ENCODE peak calls at places on chromosomes 4 and X, in nine cellular contexts. N, O, C, I, W, A, U, T and E are unnamed samples.
A peak's percentile ranks its signal among the peaks of the same experiment; 100 is the strongest.

GRCh38 chrX:2552621-2553297 is 52.0 kb upstream of the DHRSX start:
- DNase-seq in N (no peak), O (no peak), C (no peak), I (no peak), W (peak; percentile 17), A (no peak), U (peak; percentile 76), T (no peak), E (no peak)

GRCh38 chrX:54042609-54043010 is 1.7 kb downstream of the PHF8 start:
- DNase-seq in N (peak; percentile 72), O (peak; percentile 8), C (peak; percentile 37), I (no peak), W (peak; percentile 68), A (no peak), U (peak; percentile 78), T (peak; percentile 57), E (peak; percentile 20)

GRCh38 chrX:39149761-39150160 is 348.5 kb downstream of the MID1IP1 start:
- DNase-seq in N (peak; percentile 71), O (peak; percentile 2), C (peak; percentile 71), I (no peak), W (peak; percentile 55), A (peak; percentile 17), U (peak; percentile 58), T (peak; percentile 74), E (peak; percentile 52)

GRCh38 chr4:101400096-101400495 is 52.8 kb upstream of the PPP3CA start:
- DNase-seq in N (no peak), O (no peak), C (no peak), I (no peak), W (peak; percentile 4), A (no peak), U (no peak), T (no peak), E (no peak)

GRCh38 chr4:185541251-185541671 is 6.0 kb upstream of the PDLIM3 start:
- DNase-seq in N (no peak), O (no peak), C (no peak), I (no peak), W (no peak), A (no peak), U (no peak), T (peak; percentile 66), E (no peak)

GRCh38 chr4:122831515-122832196 is 5.0 kb downstream of the FGF2 start:
- DNase-seq in N (no peak), O (no peak), C (no peak), I (no peak), W (no peak), A (no peak), U (no peak), T (no peak), E (no peak)

GRCh38 chr4:47835489-47835888 is 2.4 kb downstream of the CORIN start:
- DNase-seq in N (peak; percentile 51), O (no peak), C (no peak), I (no peak), W (peak; percentile 31), A (no peak), U (no peak), T (no peak), E (no peak)

GRCh38 chr4:113976937-113977855 is 2.3 kb downstream of the ARSJ start:
- DNase-seq in N (no peak), O (no peak), C (no peak), I (no peak), W (no peak), A (no peak), U (no peak), T (peak; percentile 56), E (no peak)

GRCh38 chrX:81957900-81958545 is 756.1 kb downstream of the SH3BGRL start:
- DNase-seq in N (peak; percentile 11), O (peak; percentile 4), C (no peak), I (no peak), W (no peak), A (no peak), U (no peak), T (no peak), E (no peak)

GRCh38 chr4:105875233-105875632 is 20.0 kb upstream of the NPNT start:
- DNase-seq in N (no peak), O (no peak), C (no peak), I (no peak), W (no peak), A (no peak), U (no peak), T (no peak), E (no peak)

GRCh38 chr4:88964450-88964849 is 92.5 kb downstream of the FAM13A start:
- DNase-seq in N (no peak), O (no peak), C (no peak), I (no peak), W (no peak), A (peak; percentile 28), U (peak; percentile 13), T (peak; percentile 69), E (no peak)

GRCh38 chrX:44223150-44223549 is 120.3 kb downstream of the EFHC2 start:
- DNase-seq in N (no peak), O (no peak), C (no peak), I (no peak), W (peak; percentile 22), A (no peak), U (peak; percentile 24), T (peak; percentile 89), E (no peak)

GRCh38 chrX:132031867-132032266 is 8.8 kb downstream of the STK26 start:
- DNase-seq in N (no peak), O (no peak), C (no peak), I (no peak), W (no peak), A (no peak), U (no peak), T (no peak), E (no peak)

GRCh38 chr4:128385199-128385598 is 97.6 kb upstream of the PGRMC2 start:
- DNase-seq in N (no peak), O (no peak), C (no peak), I (no peak), W (no peak), A (no peak), U (no peak), T (no peak), E (no peak)

GRCh38 chr4:106366026-106366425 is 2.6 kb downstream of the GIMD1 start:
- DNase-seq in N (no peak), O (no peak), C (no peak), I (no peak), W (no peak), A (no peak), U (no peak), T (peak; percentile 4), E (no peak)

GRCh38 chr4:156195914-156196313 is 242.2 kb upstream of the CTSO start:
- DNase-seq in N (no peak), O (no peak), C (no peak), I (no peak), W (no peak), A (no peak), U (no peak), T (no peak), E (no peak)

GRCh38 chr4:37246891-37247290 is 2.3 kb downstream of the NWD2 start:
- DNase-seq in N (no peak), O (no peak), C (no peak), I (no peak), W (no peak), A (no peak), U (no peak), T (no peak), E (no peak)

GRCh38 chrX:42246814-42247213 is 323.5 kb upstream of the CASK start:
- DNase-seq in N (no peak), O (no peak), C (no peak), I (no peak), W (no peak), A (no peak), U (no peak), T (no peak), E (no peak)

GRCh38 chr4:4541040-4541631 is 712 bp downstream of the STX18 start:
- DNase-seq in N (no peak), O (peak; percentile 33), C (peak; percentile 3), I (no peak), W (peak; percentile 65), A (no peak), U (peak; percentile 65), T (peak; percentile 58), E (peak; percentile 25)

GRCh38 chr4:2604614-2605013 is 68.2 kb downstream of the FAM193A start:
- DNase-seq in N (no peak), O (no peak), C (no peak), I (no peak), W (no peak), A (no peak), U (no peak), T (no peak), E (no peak)

GRCh38 chr4:15077969-15078368 is 75.7 kb downstream of the CPEB2 start:
- DNase-seq in N (no peak), O (no peak), C (no peak), I (no peak), W (no peak), A (no peak), U (no peak), T (peak; percentile 97), E (no peak)

GRCh38 chrX:47991263-47992092 is 12.3 kb downstream of the ZNF182 start:
- DNase-seq in N (no peak), O (peak; percentile 21), C (no peak), I (no peak), W (no peak), A (no peak), U (peak; percentile 21), T (peak; percentile 27), E (no peak)

GRCh38 chr4:32790803-32791202 is 2070.6 kb downstream of the PCDH7 start:
- DNase-seq in N (no peak), O (no peak), C (no peak), I (no peak), W (no peak), A (no peak), U (no peak), T (no peak), E (no peak)

GRCh38 chr4:66688674-66689073 is 856.6 kb downstream of the CENPC start:
- DNase-seq in N (peak; percentile 6), O (peak; percentile 42), C (no peak), I (no peak), W (no peak), A (peak; percentile 36), U (no peak), T (peak; percentile 11), E (no peak)

GRCh38 chrX:53377464-53377863 is 45.0 kb downstream of the SMC1A start:
- DNase-seq in N (no peak), O (no peak), C (no peak), I (no peak), W (no peak), A (no peak), U (no peak), T (no peak), E (no peak)

GRCh38 chr4:86005998-86006397 is 353.9 kb downstream of the MAPK10 start:
- DNase-seq in N (no peak), O (no peak), C (no peak), I (no peak), W (no peak), A (no peak), U (no peak), T (no peak), E (no peak)

GRCh38 chr4:128228778-128229457 is 58.7 kb downstream of the PGRMC2 start:
- DNase-seq in N (no peak), O (no peak), C (no peak), I (no peak), W (no peak), A (no peak), U (no peak), T (peak; percentile 38), E (no peak)

GRCh38 chrX:133448512-133449076 is 33.3 kb upstream of the GPC4 start:
- DNase-seq in N (peak; percentile 22), O (no peak), C (no peak), I (no peak), W (no peak), A (no peak), U (peak; percentile 11), T (no peak), E (no peak)

GRCh38 chr4:110019153-110019552 is 106.5 kb downstream of the EGF start:
- DNase-seq in N (no peak), O (no peak), C (no peak), I (no peak), W (no peak), A (no peak), U (no peak), T (no peak), E (no peak)

GRCh38 chr4:139852612-139853269 is 187.1 kb downstream of the MGST2 start:
- DNase-seq in N (no peak), O (no peak), C (no peak), I (no peak), W (no peak), A (no peak), U (no peak), T (no peak), E (no peak)

GRCh38 chr4:144579411-144580020 is 66.4 kb upstream of the HHIP start:
- DNase-seq in N (no peak), O (peak; percentile 83), C (no peak), I (no peak), W (no peak), A (no peak), U (no peak), T (no peak), E (no peak)